ENCODE peak calls at places on chromosomes 5 and 9, in five cellular contexts. K is OCI-LY7, P is AG04450, B is psoas muscle, N is colonic mucosa. C is an unnamed sample.

GRCh38 chr9:86854898-86855523 is 92.3 kb downstream of the GAS1 start:
- DNase-seq in B (no peak), P (peak; percentile 87), K (no peak), N (no peak), C (no peak)

GRCh38 chr9:96187108-96187695 is 114.8 kb downstream of the HSD17B3 start:
- DNase-seq in B (no peak), N (peak; percentile 80), P (no peak), K (no peak), C (no peak)

GRCh38 chr9:131631254-131631653 is 85.9 kb downstream of the PRRT1B start:
- DNase-seq in B (no peak), K (no peak), P (no peak), N (no peak), C (no peak)

GRCh38 chr5:42992035-42992570 is 48.0 kb downstream of the ANXA2R start:
- DNase-seq in K (no peak), B (peak; percentile 91), N (peak; percentile 65), P (no peak), C (no peak)

GRCh38 chr5:118007262-118007661 is 981.1 kb downstream of the DTWD2 start:
- DNase-seq in K (no peak), N (no peak), B (no peak), P (no peak), C (no peak)

GRCh38 chr5:58466939-58467338 is 7.1 kb upstream of the PLK2 start:
- DNase-seq in K (no peak), P (no peak), N (no peak), B (no peak), C (no peak)

GRCh38 chr5:153797484-153797883 is 241.2 kb downstream of the FAM114A2 start:
- DNase-seq in N (no peak), B (no peak), P (no peak), K (no peak), C (no peak)

GRCh38 chr9:82930116-82930515 is 132.8 kb downstream of the RASEF start:
- DNase-seq in K (no peak), P (no peak), B (no peak), N (no peak), C (no peak)

DNA sequence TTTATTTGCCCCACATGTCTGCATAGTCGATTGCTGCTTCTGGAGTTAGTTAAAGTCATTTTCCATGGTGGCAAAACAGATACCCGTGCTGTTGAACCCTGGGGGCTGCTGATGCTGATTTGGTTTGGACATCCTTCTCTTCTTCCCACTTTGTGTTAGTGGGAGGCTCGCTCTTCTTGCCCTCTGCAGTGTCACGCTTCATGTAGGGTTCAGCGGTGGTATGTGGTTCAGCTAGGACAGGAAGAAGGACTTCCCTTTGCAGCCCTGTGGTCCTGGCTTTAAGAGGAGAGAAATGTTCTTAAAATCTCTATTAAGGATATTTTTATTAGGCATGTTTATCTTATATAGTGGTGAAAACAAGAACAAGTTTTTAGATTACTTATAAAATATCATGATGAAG is 36.2 kb downstream of the SLC36A1 start:
- DNase-seq in N (no peak), K (no peak), P (no peak), B (no peak), C (no peak)
- H3K27ac ChIP-seq in N (no peak overlapping the region), K (no peak overlapping the region), P (no peak overlapping the region), B (no peak overlapping the region), C (no peak overlapping the region)

DNA sequence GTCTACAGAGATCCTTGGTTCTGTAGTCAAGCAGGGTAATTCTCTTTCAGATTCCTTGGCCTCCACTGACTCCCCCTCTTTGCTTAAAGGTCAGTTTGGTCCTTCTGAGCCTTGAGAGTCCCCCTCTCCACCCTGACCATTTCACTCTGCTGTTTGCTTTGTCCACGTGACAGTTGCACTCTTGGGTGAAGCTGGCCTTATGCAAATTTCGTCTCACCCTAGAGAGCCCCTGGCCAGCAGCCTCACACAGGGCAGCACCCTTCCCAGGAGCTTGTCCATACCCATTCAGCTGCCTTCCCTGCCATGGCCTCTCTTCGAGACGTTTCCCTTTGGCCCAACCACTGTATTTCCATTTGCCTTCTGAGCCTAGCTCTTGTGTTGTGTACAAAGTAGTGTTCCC is 63.7 kb downstream of the PRKACG start:
- DNase-seq in B (no peak), K (no peak), P (no peak), N (no peak), C (no peak)
- H3K27ac ChIP-seq in B (no peak overlapping the region), K (no peak overlapping the region), P (no peak overlapping the region), N (no peak overlapping the region), C (no peak overlapping the region)

GRCh38 chr9:27355166-27355565 is 58.2 kb upstream of the EQTN start:
- DNase-seq in K (no peak), B (no peak), N (no peak), P (no peak), C (no peak)

GRCh38 chr9:27358007-27358406 is 61.1 kb upstream of the EQTN start:
- DNase-seq in P (no peak), B (no peak), N (no peak), K (no peak), C (no peak)

GRCh38 chr9:27353405-27354229 is 56.7 kb upstream of the EQTN start:
- DNase-seq in B (peak; percentile 80), P (no peak), N (no peak), K (no peak), C (no peak)

GRCh38 chr9:27359763-27360162 is 62.8 kb upstream of the EQTN start:
- DNase-seq in B (no peak), N (no peak), P (no peak), K (no peak), C (no peak)

GRCh38 chr9:27356446-27356845 is 59.5 kb upstream of the EQTN start:
- DNase-seq in P (no peak), B (no peak), N (no peak), K (no peak), C (no peak)
- H3K27ac ChIP-seq in P (no peak overlapping the region), B (no peak overlapping the region), N (no peak overlapping the region), K (no peak overlapping the region), C (no peak overlapping the region)

GRCh38 chr9:127388856-127389238 is 8.1 kb upstream of the SLC2A8 start:
- DNase-seq in B (no peak), P (no peak), K (no peak), N (no peak), C (no peak)

GRCh38 chr9:127386981-127387380 is 10.0 kb upstream of the SLC2A8 start:
- DNase-seq in P (no peak), B (no peak), K (no peak), N (no peak), C (no peak)

GRCh38 chr9:127389391-127390242 is 7.4 kb upstream of the SLC2A8 start:
- DNase-seq in B (no peak), P (no peak), N (peak; percentile 74), K (no peak), C (no peak)

GRCh38 chr9:127390243-127390535 is 6.8 kb upstream of the SLC2A8 start:
- DNase-seq in P (no peak), K (no peak), B (no peak), N (no peak), C (no peak)

DNA sequence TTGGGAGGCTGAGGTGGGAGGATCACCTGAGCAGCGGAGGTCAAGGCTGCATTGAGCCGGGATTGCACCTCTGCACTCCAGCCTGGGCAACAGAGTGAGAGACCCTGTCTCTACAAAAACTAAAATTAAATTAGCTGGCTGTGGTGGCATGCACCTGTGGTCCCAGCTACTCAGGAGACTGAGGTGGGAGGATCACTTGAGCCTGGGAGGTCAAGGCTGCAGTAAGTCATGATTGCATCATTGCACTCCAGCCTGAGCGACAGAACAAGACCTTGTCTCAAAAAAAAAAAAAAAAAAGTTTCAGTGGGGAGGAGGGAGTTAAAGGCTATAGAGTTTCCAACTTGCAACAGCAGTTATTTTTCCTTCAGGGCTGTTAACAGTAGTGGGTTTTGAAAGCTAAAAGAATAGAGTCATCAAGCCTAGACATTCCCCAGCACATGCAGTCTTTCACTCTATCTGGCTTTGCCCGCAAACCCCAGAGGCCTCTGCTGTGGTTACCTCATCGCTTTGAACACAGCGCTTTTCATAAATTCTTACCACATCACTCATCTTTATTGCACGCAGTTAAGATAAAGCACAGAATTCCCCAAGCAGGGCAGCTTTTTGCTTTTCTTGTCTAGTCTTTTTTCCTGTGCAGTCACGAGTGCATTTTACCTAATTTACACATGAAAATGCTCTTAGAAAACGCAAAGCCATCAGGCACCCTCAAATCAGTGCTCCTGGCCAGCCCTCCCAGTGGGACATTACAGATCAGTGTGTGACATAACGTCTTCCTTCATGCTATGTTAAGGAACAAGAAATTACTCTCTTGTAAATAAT is 8.7 kb upstream of the SLC2A8 start:
- DNase-seq in K (peak; percentile 24), P (peak; percentile 93), N (peak; percentile 80), B (no peak), C (no peak)
- H3K27ac ChIP-seq in K (no peak overlapping the region), P (peak overlapping the region; percentile 83), N (peak overlapping the region; percentile 22), B (no peak overlapping the region), C (peak overlapping the region; percentile 57)

GRCh38 chr5:102579379-102579778 is 80.6 kb upstream of the SLCO6A1 start:
- DNase-seq in K (no peak), N (no peak), B (no peak), P (no peak), C (no peak)
- H3K27ac ChIP-seq in K (no peak overlapping the region), N (no peak overlapping the region), B (no peak overlapping the region), P (no peak overlapping the region), C (no peak overlapping the region)

GRCh38 chr9:121483049-121483448 is 16.6 kb downstream of the GGTA1 start:
- DNase-seq in P (no peak), K (no peak), B (no peak), N (no peak), C (no peak)

GRCh38 chr9:121485618-121486531 is 13.8 kb downstream of the GGTA1 start:
- DNase-seq in K (no peak), B (no peak), P (no peak), N (no peak), C (no peak)

GRCh38 chr9:121478816-121479676 is 20.6 kb downstream of the GGTA1 start:
- DNase-seq in P (no peak), K (no peak), N (no peak), B (no peak), C (no peak)

GRCh38 chr9:121484659-121485446 is 14.8 kb downstream of the GGTA1 start:
- DNase-seq in K (no peak), B (no peak), P (no peak), N (no peak), C (no peak)

GRCh38 chr9:121483473-121484031 is 16.1 kb downstream of the GGTA1 start:
- DNase-seq in K (no peak), B (no peak), N (no peak), P (no peak), C (no peak)
- H3K27ac ChIP-seq in K (no peak overlapping the region), B (no peak overlapping the region), N (no peak overlapping the region), P (no peak overlapping the region), C (peak overlapping the region; percentile 76)

GRCh38 chr9:26971721-26972120 is 15.5 kb downstream of the IFT74 start:
- DNase-seq in N (no peak), P (no peak), K (no peak), B (no peak), C (no peak)

GRCh38 chr9:26973989-26974388 is 17.8 kb downstream of the IFT74 start:
- DNase-seq in P (no peak), K (no peak), B (no peak), N (no peak), C (no peak)

GRCh38 chr9:26975728-26976707 is 19.8 kb downstream of the IFT74 start:
- DNase-seq in B (no peak), K (peak; percentile 20), P (no peak), N (peak; percentile 46), C (no peak)

GRCh38 chr9:26974927-26975326 is 18.7 kb downstream of the IFT74 start:
- DNase-seq in K (no peak), P (no peak), B (no peak), N (no peak), C (no peak)
- H3K27ac ChIP-seq in K (no peak overlapping the region), P (no peak overlapping the region), B (no peak overlapping the region), N (no peak overlapping the region), C (no peak overlapping the region)

C was measured in thoracic aorta.